ENCODE peak calls at places on chromosomes 16 and 17, in four cellular contexts. X is GM12865, O is upper lobe of left lung, J is ovary. M is an unnamed sample.

GRCh38 chr17:751269-752001 is 629 bp downstream of the GEMIN4 start:
- DNase-seq in X (peak), O (peak), J (no peak), M (no peak)

GRCh38 chr16:4330277-4330882 is 14.5 kb downstream of the GLIS2 start:
- DNase-seq in X (peak), J (peak), O (peak), M (no peak)

GRCh38 chr17:77872199-77872598 is 86.3 kb upstream of the TNRC6C start:
- DNase-seq in O (no peak), J (no peak), X (no peak), M (no peak)

GRCh38 chr17:1203111-1203966 is 23.6 kb upstream of the ABR start:
- DNase-seq in O (peak), J (peak), X (peak), M (no peak)

GRCh38 chr16:6035161-6035560 is 937.6 kb upstream of the EEF2KMT start:
- DNase-seq in O (no peak), X (no peak), J (no peak), M (no peak)

GRCh38 chr16:28910046-28911031 is 14.7 kb downstream of the RABEP2 start:
- DNase-seq in X (no peak), O (no peak), J (no peak), M (no peak)

GRCh38 chr17:67433248-67433924 is 56.3 kb downstream of the PITPNC1 start:
- DNase-seq in J (no peak), X (no peak), O (no peak), M (no peak)

GRCh38 chr17:19296786-19297778 is 59.9 kb downstream of the EPN2 start:
- DNase-seq in J (no peak), O (no peak), X (no peak), M (no peak)

GRCh38 chr16:86302710-86303109 is 207.6 kb upstream of the FOXF1 start:
- DNase-seq in J (no peak), O (no peak), X (no peak), M (no peak)

GRCh38 chr16:10862432-10862831 is 14.6 kb upstream of the CIITA start:
- DNase-seq in X (no peak), O (peak), J (no peak), M (no peak)

GRCh38 chr17:74761931-74762330 is 13.5 kb downstream of the NHERF1 start:
- DNase-seq in J (no peak), O (no peak), X (no peak), M (no peak)

GRCh38 chr16:87487361-87487924 is 5.4 kb downstream of the ZCCHC14 start:
- DNase-seq in J (peak), X (no peak), O (peak), M (no peak)

GRCh38 chr16:35737076-35737475 is 2277.7 kb downstream of the TP53TG3F start:
- DNase-seq in X (no peak), O (no peak), J (no peak), M (no peak)

GRCh38 chr17:75878174-75878998 is at the start of gene TRIM47:
- DNase-seq in X (no peak), O (peak), J (peak), M (no peak)

GRCh38 chr16:67801889-67802288 is 4.5 kb downstream of the RANBP10 start:
- DNase-seq in J (no peak), O (no peak), X (peak), M (peak)

GRCh38 chr16:67206838-67207115 is 7.8 kb downstream of the ELMO3 start:
- DNase-seq in X (no peak), J (no peak), O (no peak), M (no peak)

GRCh38 chr16:28905800-28906372 is 19.2 kb downstream of the RABEP2 start:
- DNase-seq in O (no peak), J (no peak), X (no peak), M (no peak)

GRCh38 chr16:57620316-57621231 is 7.9 kb upstream of the ADGRG1 start:
- DNase-seq in J (no peak), O (peak), X (no peak), M (no peak)

GRCh38 chr17:6768447-6768846 is 7.6 kb upstream of the FBXO39 start:
- DNase-seq in X (no peak), J (no peak), O (no peak), M (no peak)

GRCh38 chr17:21209511-21210175 is 4.3 kb downstream of the TMEM11 start:
- DNase-seq in O (peak), X (no peak), J (no peak), M (no peak)

GRCh38 chr17:75271233-75271954 is 363 bp upstream of the MIF4GD start:
- DNase-seq in O (peak), X (peak), J (peak), M (no peak)

GRCh38 chr17:81461607-81462500 is 50.7 kb downstream of the ACTG1 start:
- DNase-seq in J (no peak), O (no peak), X (no peak), M (no peak)

GRCh38 chr16:66389256-66390175 is 23.0 kb downstream of the CDH5 start:
- DNase-seq in X (no peak), O (peak), J (no peak), M (no peak)

DNA sequence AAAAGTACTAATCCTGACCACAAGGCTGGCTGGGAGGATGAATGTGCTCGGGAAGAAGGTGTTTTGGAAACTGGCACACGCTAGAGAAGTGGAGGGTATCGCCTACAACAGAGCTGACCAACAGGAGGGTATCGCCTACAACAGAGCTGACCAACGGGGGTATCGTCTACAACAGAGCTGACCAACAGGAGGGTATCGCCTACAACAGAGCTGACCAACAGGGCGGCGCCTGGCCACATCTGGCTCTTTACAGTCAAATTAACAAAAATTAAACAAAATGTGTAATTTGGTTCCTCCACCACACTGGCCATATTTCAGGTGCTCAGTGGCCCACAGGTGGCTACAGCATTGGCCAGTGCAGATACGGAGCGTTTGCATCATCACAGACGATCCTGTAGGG is 153.5 kb downstream of the CMIP start:
- DNase-seq in X (no peak), J (no peak), O (no peak), M (no peak)
- TF ChIP-seq CTCF in X (no peak), J (no peak), O (no peak), M (peak)

GRCh38 chr16:569445-570254 is at the start of gene PIGQ:
- DNase-seq in J (peak), X (peak), O (peak), M (no peak)

GRCh38 chr16:568401-569258 is 1.1 kb upstream of the PIGQ start:
- DNase-seq in O (no peak), X (no peak), J (no peak), M (no peak)

GRCh38 chr16:565420-566330 is 1.1 kb upstream of the NHLRC4 start:
- DNase-seq in O (no peak), X (no peak), J (peak), M (no peak)

GRCh38 chr16:566475-567361 is at the start of gene NHLRC4:
- DNase-seq in O (peak), J (peak), X (peak), M (peak)

DNA sequence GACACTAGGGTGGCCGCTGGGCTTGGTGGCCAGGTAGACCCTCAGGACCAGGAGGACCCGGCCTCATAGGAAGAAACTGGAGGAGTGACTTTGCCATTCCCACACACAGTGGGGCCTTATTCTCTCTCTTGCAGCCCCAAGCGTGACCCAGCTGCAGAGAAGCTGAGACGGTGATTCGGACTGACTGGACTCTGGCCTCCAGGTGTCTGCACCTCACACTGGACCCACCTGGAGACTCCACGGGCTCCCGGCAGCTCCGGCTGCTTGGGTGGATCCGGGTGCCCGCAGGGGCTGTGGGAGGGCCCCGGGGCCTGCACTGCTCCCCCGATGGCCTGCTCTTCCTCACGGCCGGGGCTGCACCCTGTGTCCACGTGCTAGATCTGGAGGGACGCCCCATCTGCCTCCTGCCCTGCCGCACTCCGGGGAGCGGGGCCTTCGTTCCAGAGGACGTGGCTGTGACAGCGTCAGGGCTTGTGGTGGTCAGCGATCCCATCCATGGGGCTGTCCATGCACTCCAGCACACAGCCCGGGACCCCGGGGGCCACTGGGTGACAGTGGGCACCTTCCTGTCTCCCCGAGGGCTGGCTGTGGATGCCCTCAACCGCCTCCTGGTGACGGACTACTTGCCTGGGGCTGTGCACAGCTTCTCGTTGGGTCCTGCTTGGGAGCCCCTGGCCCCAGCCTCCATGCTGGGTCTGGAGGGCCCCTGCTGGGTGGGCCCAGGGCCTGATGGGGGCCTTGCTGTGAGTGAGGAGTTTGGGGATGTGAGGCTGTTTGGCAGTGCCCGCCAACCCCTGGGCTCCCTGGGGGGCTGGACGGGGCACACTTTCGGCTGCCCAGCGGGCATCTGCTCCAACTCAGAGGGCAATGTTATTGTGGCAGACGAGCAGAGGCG is 804 bp downstream of the NHLRC4 start:
- DNase-seq in O (no peak), J (no peak), X (no peak), M (no peak)
- H3K4me3 ChIP-seq in O (peak), J (no peak), X (peak), M (no peak)

DNA sequence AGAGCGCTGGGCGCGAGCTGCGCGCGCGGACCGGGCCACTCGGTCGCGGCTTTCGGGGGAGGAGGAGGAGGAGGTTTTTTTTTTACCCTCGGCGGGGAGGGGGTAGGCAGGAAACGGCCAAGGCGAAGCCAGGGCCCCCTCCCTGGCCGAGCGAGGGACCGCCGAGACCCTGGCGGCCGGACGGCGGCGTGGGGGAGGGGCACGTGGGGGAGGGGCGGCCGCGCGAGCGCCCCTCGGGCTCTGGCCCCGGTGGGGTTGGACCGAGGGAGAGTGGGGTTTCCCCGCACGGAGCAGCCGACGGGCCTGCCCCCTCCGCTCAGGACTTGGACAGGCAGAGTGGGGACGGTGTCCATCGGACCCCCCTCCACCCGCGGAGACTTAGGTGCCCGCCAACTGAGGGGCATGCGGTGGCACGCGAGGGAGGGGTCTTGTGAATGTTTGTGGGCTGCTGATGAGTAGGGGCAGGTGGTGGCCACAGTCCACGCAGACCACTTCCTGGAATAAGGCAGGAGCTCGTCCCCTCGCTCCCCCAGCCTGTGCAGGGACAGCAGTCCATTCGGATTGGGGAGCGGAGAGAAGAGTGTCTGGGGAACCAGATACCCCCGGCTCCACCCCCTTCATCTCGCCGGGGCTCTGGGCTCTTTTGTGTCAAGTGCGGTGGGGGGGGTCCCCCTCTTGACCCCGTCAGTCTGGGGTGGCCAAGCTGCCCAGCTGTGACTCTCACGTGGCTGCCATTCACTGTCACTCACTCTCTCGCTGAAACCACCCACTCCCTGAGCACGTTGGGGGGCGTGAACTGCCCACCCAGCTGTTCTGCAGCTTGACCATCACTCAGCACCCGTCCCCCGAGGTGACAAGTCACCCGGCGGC is 3.0 kb upstream of the CHD3 start:
- DNase-seq in X (peak), J (peak), O (peak), M (no peak)
- TF ChIP-seq CTCF in X (no peak), J (no peak), O (no peak), M (no peak)

GRCh38 chr17:49723423-49723822 is 15.7 kb upstream of the SLC35B1 start:
- DNase-seq in J (peak), O (no peak), X (no peak), M (no peak)
- H3K4me3 ChIP-seq in J (no peak), O (no peak), X (no peak), M (no peak)

GRCh38 chr17:65584604-65585521 is 23.4 kb upstream of the AXIN2 start:
- DNase-seq in O (no peak), J (no peak), X (no peak), M (no peak)

GRCh38 chr17:65587602-65588193 is 26.2 kb upstream of the AXIN2 start:
- DNase-seq in X (no peak), O (no peak), J (no peak), M (no peak)

GRCh38 chr17:65589321-65589720 is 27.9 kb upstream of the AXIN2 start:
- DNase-seq in O (no peak), X (no peak), J (no peak), M (no peak)

GRCh38 chr17:65586899-65587298 is 25.5 kb upstream of the AXIN2 start:
- DNase-seq in X (no peak), J (no peak), O (no peak), M (no peak)

DNA sequence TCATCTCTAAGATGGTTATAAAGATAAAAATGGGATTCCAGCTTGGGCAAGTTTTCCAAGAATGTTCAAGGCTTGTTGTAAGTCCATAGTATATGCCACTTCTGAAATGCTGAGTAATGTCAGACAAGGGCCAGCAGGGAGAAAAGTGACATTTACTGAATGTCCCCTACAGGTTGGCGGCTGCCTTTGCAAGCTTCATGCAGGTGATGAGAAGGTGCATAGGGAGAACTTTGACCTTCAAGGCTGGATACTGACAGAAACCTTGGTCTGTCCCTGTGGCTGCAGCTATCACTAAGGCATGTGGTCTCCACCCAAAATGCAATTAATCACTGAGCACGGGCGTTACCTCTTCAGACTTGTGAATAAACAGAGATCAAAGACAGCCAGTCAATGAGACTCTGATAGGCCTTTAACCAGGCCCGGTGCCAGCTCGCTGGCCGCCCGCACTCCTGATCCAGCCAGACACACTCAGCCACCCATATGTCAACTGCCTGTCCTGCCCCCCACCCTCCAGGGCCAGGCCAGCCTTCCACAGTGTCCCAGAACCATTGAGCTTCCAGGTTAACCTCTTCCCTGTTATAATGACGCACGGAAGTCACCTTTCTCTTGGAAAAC is 26.9 kb upstream of the AXIN2 start:
- DNase-seq in O (peak), J (no peak), X (no peak), M (no peak)
- TF ChIP-seq CTCF in O (no peak), J (no peak), X (no peak), M (peak)